ENCODE peak calls at places on chromosomes 6 and 20, in eight cellular contexts. One of them, this sample, is unnamed.

GRCh38 chr6:88499845-88500699 is 333.9 kb upstream of the CNR1 start:
- DNase-seq in neural progenitor cell: no peak
- DNase-seq in testis: no peak
- DNase-seq in PC-3: no peak
- DNase-seq in pancreas: no peak
- DNase-seq in right lobe of liver: no peak
- DNase-seq in heart left ventricle: no peak
- DNase-seq in uterus: no peak
- DNase-seq in this sample: no peak

GRCh38 chr6:134303903-134304302 is 14.0 kb downstream of the SGK1 start:
- DNase-seq in heart left ventricle: no peak
- DNase-seq in pancreas: no peak
- DNase-seq in uterus: no peak
- DNase-seq in PC-3: no peak
- DNase-seq in neural progenitor cell: no peak
- DNase-seq in testis: peak; percentile 28
- DNase-seq in right lobe of liver: no peak
- DNase-seq in this sample: no peak

GRCh38 chr6:42239736-42240375 is 22.2 kb upstream of the MRPS10 start:
- DNase-seq in pancreas: no peak
- DNase-seq in PC-3: peak; percentile 92
- DNase-seq in testis: no peak
- DNase-seq in uterus: no peak
- DNase-seq in right lobe of liver: no peak
- DNase-seq in neural progenitor cell: no peak
- DNase-seq in heart left ventricle: no peak
- DNase-seq in this sample: peak; percentile 91

GRCh38 chr20:8218861-8219260 is 86.8 kb downstream of the PLCB1 start:
- DNase-seq in neural progenitor cell: no peak
- DNase-seq in PC-3: peak; percentile 8
- DNase-seq in pancreas: no peak
- DNase-seq in uterus: no peak
- DNase-seq in right lobe of liver: no peak
- DNase-seq in heart left ventricle: no peak
- DNase-seq in testis: no peak
- DNase-seq in this sample: no peak

GRCh38 chr20:63957004-63957689 is 931 bp upstream of the UCKL1 start:
- DNase-seq in pancreas: peak; percentile 86
- DNase-seq in PC-3: peak; percentile 79
- DNase-seq in right lobe of liver: peak; percentile 82
- DNase-seq in uterus: peak; percentile 73
- DNase-seq in neural progenitor cell: peak; percentile 72
- DNase-seq in heart left ventricle: peak; percentile 69
- DNase-seq in testis: peak; percentile 77
- DNase-seq in this sample: peak; percentile 60

GRCh38 chr20:15482525-15482924 is 1090.7 kb downstream of the KIF16B start:
- DNase-seq in testis: no peak
- DNase-seq in uterus: no peak
- DNase-seq in pancreas: no peak
- DNase-seq in heart left ventricle: no peak
- DNase-seq in neural progenitor cell: peak; percentile 13
- DNase-seq in right lobe of liver: no peak
- DNase-seq in PC-3: peak; percentile 26
- DNase-seq in this sample: no peak

GRCh38 chr6:108621117-108621516 is 60.4 kb downstream of the FOXO3 start:
- DNase-seq in uterus: no peak
- DNase-seq in right lobe of liver: no peak
- DNase-seq in pancreas: no peak
- DNase-seq in neural progenitor cell: no peak
- DNase-seq in heart left ventricle: peak; percentile 68
- DNase-seq in testis: no peak
- DNase-seq in PC-3: peak; percentile 45
- DNase-seq in this sample: peak; percentile 75

GRCh38 chr6:31884528-31885035 is 5.8 kb upstream of the SLC44A4 start:
- DNase-seq in neural progenitor cell: no peak
- DNase-seq in right lobe of liver: no peak
- DNase-seq in PC-3: no peak
- DNase-seq in pancreas: peak; percentile 60
- DNase-seq in uterus: no peak
- DNase-seq in testis: no peak
- DNase-seq in heart left ventricle: no peak
- DNase-seq in this sample: no peak

GRCh38 chr6:63572733-63573139 is 456 bp downstream of the LOC128125822 start:
- DNase-seq in testis: no peak
- DNase-seq in right lobe of liver: no peak
- DNase-seq in heart left ventricle: no peak
- DNase-seq in PC-3: no peak
- DNase-seq in neural progenitor cell: peak; percentile 64
- DNase-seq in uterus: no peak
- DNase-seq in pancreas: no peak
- DNase-seq in this sample: no peak

GRCh38 chr20:19913927-19914614 is 103.1 kb upstream of the NAA20 start:
- DNase-seq in neural progenitor cell: no peak
- DNase-seq in uterus: no peak
- DNase-seq in PC-3: peak; percentile 92
- DNase-seq in pancreas: no peak
- DNase-seq in right lobe of liver: no peak
- DNase-seq in heart left ventricle: no peak
- DNase-seq in testis: no peak
- DNase-seq in this sample: peak; percentile 100

GRCh38 chr6:153062516-153062915 is 60.0 kb upstream of the MTRF1L start:
- DNase-seq in pancreas: no peak
- DNase-seq in heart left ventricle: no peak
- DNase-seq in testis: no peak
- DNase-seq in right lobe of liver: no peak
- DNase-seq in uterus: no peak
- DNase-seq in neural progenitor cell: no peak
- DNase-seq in PC-3: no peak
- DNase-seq in this sample: no peak

GRCh38 chr20:36472656-36473071 is 68.7 kb upstream of the MYL9 start:
- DNase-seq in uterus: peak; percentile 55
- DNase-seq in heart left ventricle: peak; percentile 61
- DNase-seq in neural progenitor cell: peak; percentile 30
- DNase-seq in pancreas: peak; percentile 81
- DNase-seq in right lobe of liver: no peak
- DNase-seq in PC-3: peak; percentile 46
- DNase-seq in testis: no peak
- DNase-seq in this sample: peak; percentile 58

GRCh38 chr6:143941852-143942627 is 66.0 kb downstream of the PLAGL1 start:
- DNase-seq in pancreas: no peak
- DNase-seq in uterus: peak; percentile 25
- DNase-seq in neural progenitor cell: peak; percentile 91
- DNase-seq in right lobe of liver: no peak
- DNase-seq in PC-3: peak; percentile 64
- DNase-seq in heart left ventricle: peak; percentile 34
- DNase-seq in testis: peak; percentile 71
- DNase-seq in this sample: peak; percentile 28

GRCh38 chr6:133240511-133241087 is 558 bp upstream of the EYA4 start:
- DNase-seq in testis: peak; percentile 34
- DNase-seq in pancreas: peak; percentile 44
- DNase-seq in uterus: no peak
- DNase-seq in right lobe of liver: no peak
- DNase-seq in neural progenitor cell: peak; percentile 70
- DNase-seq in PC-3: peak; percentile 55
- DNase-seq in heart left ventricle: peak; percentile 54
- DNase-seq in this sample: peak; percentile 53

GRCh38 chr6:15947923-15948322 is 181.0 kb upstream of the MYLIP start:
- DNase-seq in testis: no peak
- DNase-seq in uterus: no peak
- DNase-seq in right lobe of liver: no peak
- DNase-seq in neural progenitor cell: no peak
- DNase-seq in pancreas: no peak
- DNase-seq in PC-3: no peak
- DNase-seq in heart left ventricle: no peak
- DNase-seq in this sample: no peak

GRCh38 chr6:68778356-68779020 is 143.4 kb downstream of the ADGRB3 start:
- DNase-seq in testis: peak; percentile 32
- DNase-seq in neural progenitor cell: peak; percentile 68
- DNase-seq in pancreas: no peak
- DNase-seq in PC-3: peak; percentile 50
- DNase-seq in heart left ventricle: peak; percentile 29
- DNase-seq in uterus: no peak
- DNase-seq in right lobe of liver: no peak
- DNase-seq in this sample: peak; percentile 37

GRCh38 chr6:158314737-158315136 is 2.5 kb downstream of the TULP4 start:
- DNase-seq in pancreas: no peak
- DNase-seq in right lobe of liver: no peak
- DNase-seq in PC-3: no peak
- DNase-seq in neural progenitor cell: no peak
- DNase-seq in testis: no peak
- DNase-seq in uterus: no peak
- DNase-seq in heart left ventricle: no peak
- DNase-seq in this sample: no peak

DNA sequence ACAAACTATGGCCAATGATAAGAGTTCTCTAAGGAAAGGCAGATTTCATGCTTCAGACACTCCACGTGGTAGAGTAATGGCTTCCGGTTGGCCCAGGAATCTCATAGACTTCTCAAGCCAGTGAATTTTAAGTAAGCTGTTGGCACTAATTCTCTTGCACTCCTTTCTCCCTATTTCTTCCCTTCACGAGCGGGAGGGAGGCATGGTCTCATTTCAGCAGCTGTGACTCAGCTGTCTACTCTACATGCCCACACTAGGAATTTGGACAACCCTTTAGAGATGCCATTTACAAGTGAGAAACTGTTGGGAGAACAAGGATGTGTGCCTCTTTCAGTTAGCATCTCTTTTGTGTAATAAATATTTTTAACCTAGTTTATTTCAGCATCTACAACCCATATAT is 107.7 kb downstream of the PTPRK start:
- DNase-seq in testis: no peak
- DNase-seq in pancreas: no peak
- DNase-seq in uterus: no peak
- DNase-seq in neural progenitor cell: no peak
- DNase-seq in heart left ventricle: no peak
- DNase-seq in PC-3: no peak
- DNase-seq in right lobe of liver: no peak
- DNase-seq in this sample: peak; percentile 36
- H3K4me3 ChIP-seq in testis: no peak overlapping the region
- H3K4me3 ChIP-seq in pancreas: no peak overlapping the region
- H3K4me3 ChIP-seq in uterus: no peak overlapping the region
- H3K4me3 ChIP-seq in neural progenitor cell: no peak overlapping the region
- H3K4me3 ChIP-seq in heart left ventricle: no peak overlapping the region
- H3K4me3 ChIP-seq in PC-3: no peak overlapping the region
- H3K4me3 ChIP-seq in right lobe of liver: no peak overlapping the region
- H3K4me3 ChIP-seq in this sample: no peak overlapping the region

GRCh38 chr6:157194643-157195042 is 128.7 kb downstream of the TMEM242 start:
- DNase-seq in pancreas: no peak
- DNase-seq in heart left ventricle: no peak
- DNase-seq in testis: no peak
- DNase-seq in uterus: no peak
- DNase-seq in neural progenitor cell: no peak
- DNase-seq in right lobe of liver: no peak
- DNase-seq in PC-3: peak; percentile 19
- DNase-seq in this sample: peak; percentile 25
- TF ChIP-seq CTCF in pancreas: no peak
- TF ChIP-seq CTCF in heart left ventricle: no peak
- TF ChIP-seq CTCF in testis: no peak
- TF ChIP-seq CTCF in uterus: no peak
- TF ChIP-seq CTCF in neural progenitor cell: no peak
- TF ChIP-seq CTCF in right lobe of liver: no peak
- TF ChIP-seq CTCF in PC-3: no peak
- TF ChIP-seq CTCF in this sample: no peak

GRCh38 chr6:161151059-161151645 is 122.7 kb downstream of the AGPAT4 start:
- DNase-seq in neural progenitor cell: no peak
- DNase-seq in testis: no peak
- DNase-seq in PC-3: no peak
- DNase-seq in pancreas: no peak
- DNase-seq in right lobe of liver: peak; percentile 27
- DNase-seq in heart left ventricle: no peak
- DNase-seq in uterus: no peak
- DNase-seq in this sample: no peak
- H3K36me3 ChIP-seq in neural progenitor cell: no peaks in the 10 kb centered on the region
- H3K36me3 ChIP-seq in testis: no peaks in the 10 kb centered on the region
- H3K36me3 ChIP-seq in PC-3: no peaks in the 10 kb centered on the region
- H3K36me3 ChIP-seq in pancreas: no peaks in the 10 kb centered on the region
- H3K36me3 ChIP-seq in right lobe of liver: no peaks in the 10 kb centered on the region
- H3K36me3 ChIP-seq in heart left ventricle: peaks cover 15% of the 10 kb centered on the region
- H3K36me3 ChIP-seq in uterus: no peaks in the 10 kb centered on the region
- H3K36me3 ChIP-seq in this sample: no peaks in the 10 kb centered on the region

GRCh38 chr20:32365560-32365959 is 7.4 kb downstream of the ASXL1 start:
- DNase-seq in testis: no peak
- DNase-seq in heart left ventricle: no peak
- DNase-seq in right lobe of liver: no peak
- DNase-seq in neural progenitor cell: no peak
- DNase-seq in pancreas: no peak
- DNase-seq in uterus: no peak
- DNase-seq in PC-3: no peak
- DNase-seq in this sample: no peak
- H3K4me3 ChIP-seq in testis: no peak overlapping the region
- H3K4me3 ChIP-seq in heart left ventricle: no peak overlapping the region
- H3K4me3 ChIP-seq in right lobe of liver: no peak overlapping the region
- H3K4me3 ChIP-seq in neural progenitor cell: no peak overlapping the region
- H3K4me3 ChIP-seq in pancreas: no peak overlapping the region
- H3K4me3 ChIP-seq in uterus: no peak overlapping the region
- H3K4me3 ChIP-seq in PC-3: no peak overlapping the region
- H3K4me3 ChIP-seq in this sample: no peak overlapping the region

GRCh38 chr6:113122060-113122459 is 735.1 kb upstream of the MARCKS start:
- DNase-seq in PC-3: peak; percentile 88
- DNase-seq in right lobe of liver: no peak
- DNase-seq in testis: no peak
- DNase-seq in uterus: no peak
- DNase-seq in heart left ventricle: peak; percentile 30
- DNase-seq in neural progenitor cell: peak; percentile 10
- DNase-seq in pancreas: no peak
- DNase-seq in this sample: peak; percentile 83
- TF ChIP-seq CTCF in PC-3: peak; percentile 44
- TF ChIP-seq CTCF in right lobe of liver: no peak
- TF ChIP-seq CTCF in testis: no peak
- TF ChIP-seq CTCF in uterus: no peak
- TF ChIP-seq CTCF in heart left ventricle: no peak
- TF ChIP-seq CTCF in neural progenitor cell: no peak
- TF ChIP-seq CTCF in pancreas: no peak
- TF ChIP-seq CTCF in this sample: peak; percentile 15

DNA sequence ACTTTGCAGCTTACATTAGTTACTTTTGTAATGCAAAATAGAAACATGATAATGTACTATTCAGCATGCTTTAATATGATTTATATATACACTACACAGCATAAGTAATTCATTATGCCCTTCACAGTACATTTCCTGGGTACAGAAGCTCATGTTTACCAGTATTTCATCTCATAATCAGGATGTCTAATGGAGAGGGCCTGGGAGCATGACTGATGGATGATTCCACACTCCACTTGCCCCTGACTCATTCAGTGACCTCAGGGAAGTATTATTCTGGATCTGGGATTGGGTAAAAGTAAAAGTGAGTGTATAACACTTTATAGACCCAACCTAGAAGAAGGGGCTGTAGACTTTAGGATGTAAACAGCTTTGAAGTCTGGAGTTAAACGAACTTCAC is 31.4 kb upstream of the BACH2 start:
- DNase-seq in pancreas: no peak
- DNase-seq in testis: no peak
- DNase-seq in PC-3: peak; percentile 54
- DNase-seq in heart left ventricle: no peak
- DNase-seq in uterus: no peak
- DNase-seq in right lobe of liver: no peak
- DNase-seq in neural progenitor cell: no peak
- DNase-seq in this sample: peak; percentile 88
- H3K36me3 ChIP-seq in pancreas: no peaks in the 10 kb centered on the region
- H3K36me3 ChIP-seq in testis: no peaks in the 10 kb centered on the region
- H3K36me3 ChIP-seq in PC-3: no peaks in the 10 kb centered on the region
- H3K36me3 ChIP-seq in heart left ventricle: no peaks in the 10 kb centered on the region
- H3K36me3 ChIP-seq in uterus: no peaks in the 10 kb centered on the region
- H3K36me3 ChIP-seq in right lobe of liver: no peaks in the 10 kb centered on the region
- H3K36me3 ChIP-seq in neural progenitor cell: no peaks in the 10 kb centered on the region
- H3K36me3 ChIP-seq in this sample: no peaks in the 10 kb centered on the region

GRCh38 chr20:32019156-32019510 is 8.9 kb downstream of the CCM2L start:
- DNase-seq in pancreas: peak; percentile 65
- DNase-seq in right lobe of liver: no peak
- DNase-seq in uterus: no peak
- DNase-seq in neural progenitor cell: peak; percentile 82
- DNase-seq in testis: no peak
- DNase-seq in heart left ventricle: no peak
- DNase-seq in PC-3: no peak
- DNase-seq in this sample: no peak
- H3K4me3 ChIP-seq in pancreas: no peak overlapping the region
- H3K4me3 ChIP-seq in right lobe of liver: peak overlapping the region; percentile 51
- H3K4me3 ChIP-seq in uterus: peak overlapping the region; percentile 18
- H3K4me3 ChIP-seq in neural progenitor cell: peak overlapping the region; percentile 83
- H3K4me3 ChIP-seq in testis: no peak overlapping the region
- H3K4me3 ChIP-seq in heart left ventricle: peak overlapping the region; percentile 56
- H3K4me3 ChIP-seq in PC-3: no peak overlapping the region
- H3K4me3 ChIP-seq in this sample: no peak overlapping the region

This sample was measured in bronchial epithelial cell.